ENCODE peak calls at places on chromosomes 7 and 10, in seven cellular contexts. E, O, K, D, W, S and P are unnamed samples.

GRCh38 chr10:98338896-98339295 is 70.9 kb upstream of the LOXL4 start:
- DNase-seq in D (no peak), O (no peak), K (no peak), W (no peak), S (no peak), E (no peak), P (no peak)

GRCh38 chr10:117720931-117721826 is 178.6 kb downstream of the EMX2 start:
- DNase-seq in O (no peak), D (peak), E (no peak), K (no peak), S (no peak), W (no peak), P (peak)

GRCh38 chr10:4359003-4359402 is 467.0 kb upstream of the AKR1E2 start:
- DNase-seq in S (no peak), O (no peak), E (no peak), W (no peak), K (no peak), D (no peak), P (no peak)

GRCh38 chr7:44293561-44294324 is 31.7 kb downstream of the CAMK2B start:
- DNase-seq in E (no peak), S (no peak), O (no peak), W (no peak), K (no peak), D (peak), P (no peak)

GRCh38 chr10:73781879-73782748 is at the start of gene CHCHD1:
- DNase-seq in O (peak), S (peak), E (peak), D (peak), K (peak), W (peak), P (peak)

GRCh38 chr7:135971366-135971725 is 5.8 kb downstream of the MTPN start:
- DNase-seq in O (no peak), W (no peak), E (no peak), K (no peak), D (no peak), S (no peak), P (no peak)

GRCh38 chr7:99997545-99998137 is 17.8 kb upstream of the ZKSCAN1 start:
- DNase-seq in O (no peak), D (peak), S (no peak), W (peak), K (no peak), E (peak), P (no peak)

GRCh38 chr10:44195120-44196007 is 189.5 kb downstream of the CXCL12 start:
- DNase-seq in S (no peak), W (peak), K (no peak), O (no peak), E (no peak), D (no peak), P (no peak)

GRCh38 chr7:117092801-117093200 is 139.5 kb downstream of the ST7 start:
- DNase-seq in K (no peak), O (no peak), W (no peak), E (no peak), D (no peak), S (no peak), P (no peak)

GRCh38 chr7:122887198-122887597 is 938 bp upstream of the CADPS2 start:
- DNase-seq in D (no peak), W (peak), O (peak), S (no peak), E (peak), K (peak), P (peak)

GRCh38 chr7:50405246-50405645 is 44.9 kb downstream of the FIGNL1 start:
- DNase-seq in E (no peak), D (no peak), K (no peak), S (no peak), W (no peak), O (no peak), P (no peak)

GRCh38 chr7:99139031-99139430 is 4.9 kb downstream of the SMURF1 start:
- DNase-seq in W (no peak), O (no peak), D (no peak), E (no peak), K (no peak), S (no peak), P (no peak)

GRCh38 chr10:101292194-101293006 is 61.6 kb upstream of the BTRC start:
- DNase-seq in E (peak), S (no peak), O (no peak), K (no peak), W (no peak), D (peak), P (no peak)

GRCh38 chr10:2980791-2981360 is 86.5 kb upstream of the PFKP start:
- DNase-seq in E (no peak), S (no peak), O (no peak), K (no peak), W (no peak), D (no peak), P (no peak)
- TF ChIP-seq JUND in E (no peak), S (no peak), O (no peak), K (no peak), W (no peak), D (no peak), P (no peak)

GRCh38 chr7:155530601-155531000 is 15.8 kb downstream of the CNPY1 start:
- DNase-seq in E (no peak), S (no peak), D (no peak), K (no peak), O (no peak), W (no peak), P (no peak)

GRCh38 chr7:155533120-155533826 is 13.1 kb downstream of the CNPY1 start:
- DNase-seq in S (no peak), O (no peak), E (peak), D (peak), K (no peak), W (no peak), P (no peak)

GRCh38 chr7:155532792-155533119 is 13.6 kb downstream of the CNPY1 start:
- DNase-seq in K (no peak), O (no peak), E (no peak), D (no peak), W (no peak), S (no peak), P (no peak)

GRCh38 chr7:155529845-155530244 is 16.5 kb downstream of the CNPY1 start:
- DNase-seq in K (no peak), O (no peak), E (no peak), S (no peak), D (no peak), W (no peak), P (no peak)

GRCh38 chr7:155531686-155532085 is 14.7 kb downstream of the CNPY1 start:
- DNase-seq in K (no peak), E (no peak), W (peak), S (no peak), O (no peak), D (no peak), P (peak)
- TF ChIP-seq JUND in K (no peak), E (no peak), W (no peak), S (no peak), O (no peak), D (no peak), P (no peak)

DNA sequence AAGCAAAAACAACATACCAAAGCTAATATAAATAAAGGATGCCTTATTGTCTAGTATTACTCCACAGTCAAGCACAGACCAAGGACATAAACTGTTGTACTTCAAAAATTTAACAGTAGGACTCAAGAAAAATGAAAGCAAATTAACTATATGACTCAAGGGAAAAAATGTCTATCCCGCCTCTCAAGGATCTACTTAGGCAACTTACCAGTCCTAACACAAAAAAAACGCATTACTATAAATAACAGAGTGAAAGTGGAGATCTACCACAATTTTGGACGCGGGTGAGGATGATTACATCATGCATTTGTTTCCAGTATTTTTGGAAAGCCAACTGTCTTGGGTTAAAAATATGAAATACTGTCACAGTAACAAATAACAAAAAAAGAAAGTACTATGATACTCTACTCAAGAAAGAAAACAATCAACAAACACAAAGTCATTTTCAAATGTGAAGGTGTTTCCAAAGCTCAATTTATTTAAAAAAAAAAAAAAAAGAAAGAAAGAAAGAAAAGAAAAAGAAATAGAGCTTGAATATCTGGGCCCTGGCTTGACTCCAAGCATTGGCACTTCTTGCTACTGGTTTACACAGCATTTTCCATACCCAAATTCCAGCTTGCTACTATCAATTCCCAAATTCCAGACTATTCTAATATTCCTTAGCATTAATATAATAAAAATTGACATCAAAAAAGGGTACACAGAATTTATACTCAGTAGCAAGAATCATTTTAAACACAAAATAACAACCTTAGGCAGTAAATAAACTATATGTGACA is 99.4 kb downstream of the RSU1 start:
- DNase-seq in W (no peak), S (no peak), K (no peak), E (no peak), O (no peak), D (no peak), P (no peak)
- TF ChIP-seq JUND in W (no peak), S (no peak), K (no peak), E (no peak), O (no peak), D (no peak), P (no peak)

GRCh38 chr7:144818516-144818915 is 17.3 kb downstream of the TPK1 start:
- DNase-seq in E (no peak), D (no peak), S (no peak), K (no peak), W (no peak), O (no peak), P (no peak)
- TF ChIP-seq JUND in E (no peak), D (no peak), S (no peak), K (no peak), W (no peak), O (no peak), P (no peak)

GRCh38 chr10:75556320-75556719 is 124.9 kb downstream of the LRMDA start:
- DNase-seq in K (no peak), O (no peak), D (no peak), E (no peak), S (no peak), W (no peak), P (no peak)
- TF ChIP-seq JUND in K (no peak), O (no peak), D (no peak), E (no peak), S (no peak), W (no peak), P (no peak)

GRCh38 chr10:122678266-122678665 is 21.4 kb downstream of the C10orf120 start:
- DNase-seq in K (no peak), O (no peak), W (no peak), S (no peak), D (no peak), E (no peak), P (no peak)
- TF ChIP-seq JUND in K (no peak), O (no peak), W (no peak), S (no peak), D (no peak), E (no peak), P (no peak)